ENCODE peak calls at places on chromosome 18, in ten cellular contexts. K is effector memory CD4-positive, alpha-beta T cell; X is posterior cingulate gyrus; G is NCI-H748 treated with DMSO at 0.1 percent for 48 hours; P is HFF-Myc; N is stimulated activated CD4-positive, alpha-beta T cell treated with anti-CD3 and anti-CD28 coated beads, TNF-alpha, amount 100 ng/mL, for 48 hours; Z is hypothalamus; B is left lung; H is fibroblast of lung; U is A549. V is an unnamed sample.
A peak's percentile ranks its signal among the peaks of the same experiment; 100 is the strongest.

GRCh38 chr18:32470136-32470712 is 458 bp downstream of the GAREM1 start:
- DNase-seq in N (no peak), X (peak; percentile 48), G (no peak), H (peak; percentile 51), Z (peak; percentile 64), U (peak; percentile 28), P (no peak), K (no peak), B (no peak), V (no peak)

GRCh38 chr18:48884306-48885235 is 66.2 kb downstream of the SMAD7 start:
- DNase-seq in U (no peak), K (no peak), H (no peak), N (no peak), G (no peak), P (no peak), Z (no peak), X (no peak), B (peak; percentile 35), V (no peak)

GRCh38 chr18:68983126-68983525 is 185.2 kb downstream of the CCDC102B start:
- DNase-seq in P (no peak), H (no peak), B (no peak), Z (no peak), K (no peak), U (no peak), G (no peak), N (no peak), X (no peak), V (no peak)

GRCh38 chr18:24060644-24061043 is 46.1 kb downstream of the TTC39C start:
- DNase-seq in B (no peak), P (no peak), X (no peak), U (no peak), N (no peak), K (no peak), Z (no peak), G (no peak), H (no peak), V (no peak)

GRCh38 chr18:76306685-76307292 is 188.3 kb downstream of the ZNF516 start:
- DNase-seq in G (no peak), H (no peak), K (no peak), Z (no peak), B (no peak), U (no peak), P (peak; percentile 7), X (no peak), N (no peak), V (no peak)

GRCh38 chr18:79923896-79924585 is 27.4 kb downstream of the SLC66A2 start:
- DNase-seq in Z (no peak), N (no peak), U (no peak), G (no peak), H (no peak), K (no peak), B (peak; percentile 26), P (no peak), X (peak; percentile 5), V (no peak)

GRCh38 chr18:78936251-78937005 is 43.2 kb upstream of the SALL3 start:
- DNase-seq in X (no peak), H (no peak), P (no peak), U (no peak), K (no peak), G (no peak), B (no peak), Z (no peak), N (no peak), V (no peak)

GRCh38 chr18:46343456-46343855 is 239.3 kb downstream of the HAUS1 start:
- DNase-seq in K (no peak), B (no peak), X (no peak), Z (no peak), G (no peak), U (no peak), P (no peak), N (no peak), H (no peak), V (no peak)

GRCh38 chr18:26425148-26425531 is 123.2 kb downstream of the KCTD1 start:
- DNase-seq in B (no peak), P (no peak), K (no peak), U (no peak), N (no peak), H (peak; percentile 33), Z (no peak), X (no peak), G (no peak), V (no peak)

GRCh38 chr18:73514449-73514848 is 633.2 kb downstream of the FBXO15 start:
- DNase-seq in Z (no peak), X (no peak), N (no peak), K (no peak), H (no peak), U (no peak), G (no peak), P (no peak), B (no peak), V (no peak)

GRCh38 chr18:11553098-11553940 is 56.1 kb upstream of the SLC35G4 start:
- DNase-seq in B (no peak), P (peak; percentile 38), Z (no peak), K (no peak), X (no peak), H (peak; percentile 40), G (peak; percentile 52), N (peak; percentile 12), U (peak; percentile 52), V (no peak)

GRCh38 chr18:3177902-3178687 is 41.7 kb downstream of the MYOM1 start:
- DNase-seq in K (no peak), G (no peak), N (no peak), H (peak; percentile 29), X (no peak), Z (no peak), B (peak; percentile 84), U (no peak), P (no peak), V (no peak)

V was measured in BJ.